ENCODE peak calls at places on chromosomes 3 and 15, in five cellular contexts. P is kidney, U is thoracic aorta, B is HL-60, L is uterus. Q is an unnamed sample.

GRCh38 chr3:156339491-156339890 is 215.4 kb downstream of the SSR3 start:
- DNase-seq in P (no peak), U (no peak), B (no peak), L (no peak), Q (no peak)

GRCh38 chr3:161038725-161039124 is 66.4 kb downstream of the B3GALNT1 start:
- DNase-seq in P (no peak), U (no peak), B (no peak), L (no peak), Q (no peak)

GRCh38 chr3:124695369-124695768 is 34.9 kb upstream of the UMPS start:
- DNase-seq in P (no peak), U (no peak), B (no peak), L (no peak), Q (no peak)

GRCh38 chr3:175564335-175564734 is 705.2 kb downstream of the NAALADL2 start:
- DNase-seq in P (no peak), U (no peak), B (no peak), L (no peak), Q (no peak)

GRCh38 chr3:128561504-128561903 is 68.5 kb upstream of the GATA2 start:
- DNase-seq in P (no peak), U (no peak), B (no peak), L (no peak), Q (no peak)

GRCh38 chr3:67384790-67385397 is 269.5 kb downstream of the SUCLG2 start:
- DNase-seq in P (no peak), U (no peak), B (peak; percentile 6), L (no peak), Q (peak; percentile 79)

GRCh38 chr3:194836676-194837075 is 151.0 kb downstream of the FAM43A start:
- DNase-seq in P (no peak), U (no peak), B (no peak), L (no peak), Q (no peak)

GRCh38 chr3:66378256-66378655 is 122.6 kb downstream of the LRIG1 start:
- DNase-seq in P (no peak), U (no peak), B (no peak), L (no peak), Q (no peak)

GRCh38 chr3:158679547-158680000 is 7.1 kb upstream of the LXN start:
- DNase-seq in P (no peak), U (no peak), B (no peak), L (no peak), Q (no peak)

GRCh38 chr15:45919806-45920205 is 285.0 kb downstream of the SQOR start:
- DNase-seq in P (no peak), U (no peak), B (no peak), L (no peak), Q (no peak)

GRCh38 chr15:31275331-31276262 is 51.0 kb upstream of the KLF13 start:
- DNase-seq in P (peak; percentile 46), U (no peak), B (no peak), L (peak; percentile 13), Q (peak; percentile 59)

GRCh38 chr3:97896547-97896946 is 74.7 kb downstream of the CRYBG3 start:
- DNase-seq in P (no peak), U (no peak), B (no peak), L (no peak), Q (no peak)

GRCh38 chr15:22888120-22888859 is 49.8 kb downstream of the NIPA2 start:
- DNase-seq in P (no peak), U (no peak), B (no peak), L (no peak), Q (no peak)

GRCh38 chr15:54345827-54346226 is 367.6 kb downstream of the UNC13C start:
- DNase-seq in P (no peak), U (no peak), B (no peak), L (no peak), Q (no peak)

GRCh38 chr3:46094506-46094905 is 67.2 kb upstream of the XCR1 start:
- DNase-seq in P (no peak), U (no peak), B (no peak), L (no peak), Q (no peak)

GRCh38 chr3:51389423-51390183 is 1.5 kb upstream of the RBM15B start:
- DNase-seq in P (peak; percentile 78), U (no peak), B (no peak), L (no peak), Q (peak; percentile 84)

GRCh38 chr3:120352017-120352416 is 2.9 kb upstream of the LRRC58 start:
- DNase-seq in P (no peak), U (no peak), B (no peak), L (no peak), Q (no peak)

GRCh38 chr15:93985173-93985572 is 246.2 kb upstream of the MCTP2 start:
- DNase-seq in P (no peak), U (no peak), B (no peak), L (no peak), Q (no peak)

GRCh38 chr3:50155891-50156290 is 767 bp downstream of the SEMA3F start:
- DNase-seq in P (no peak), U (no peak), B (no peak), L (no peak), Q (no peak)

GRCh38 chr3:142028174-142028833 is 121.0 kb downstream of the TFDP2 start:
- DNase-seq in P (no peak), U (no peak), B (peak; percentile 56), L (peak; percentile 34), Q (no peak)
- H3K27ac ChIP-seq in P (peak overlapping the region; percentile 66), U (no peak overlapping the region), B (peak overlapping the region; percentile 77), L (peak overlapping the region; percentile 55), Q (peak overlapping the region; percentile 61)

GRCh38 chr15:79091204-79091867 is 756 bp upstream of the RASGRF1 start:
- DNase-seq in P (no peak), U (no peak), B (no peak), L (no peak), Q (no peak)

GRCh38 chr15:79090487-79091203 is at the start of gene RASGRF1:
- DNase-seq in P (no peak), U (no peak), B (no peak), L (no peak), Q (no peak)

GRCh38 chr15:79089890-79090486 is 592 bp downstream of the RASGRF1 start:
- DNase-seq in P (no peak), U (no peak), B (no peak), L (no peak), Q (no peak)

GRCh38 chr15:79088426-79089205 is 2.0 kb downstream of the RASGRF1 start:
- DNase-seq in P (no peak), U (no peak), B (no peak), L (no peak), Q (no peak)

GRCh38 chr15:79089331-79089889 is 1.2 kb downstream of the RASGRF1 start:
- DNase-seq in P (no peak), U (no peak), B (no peak), L (no peak), Q (no peak)
- H3K4me3 ChIP-seq in P (no peak overlapping the region), U (no peak overlapping the region), B (no peak overlapping the region), L (no peak overlapping the region), Q (no peak overlapping the region)

DNA sequence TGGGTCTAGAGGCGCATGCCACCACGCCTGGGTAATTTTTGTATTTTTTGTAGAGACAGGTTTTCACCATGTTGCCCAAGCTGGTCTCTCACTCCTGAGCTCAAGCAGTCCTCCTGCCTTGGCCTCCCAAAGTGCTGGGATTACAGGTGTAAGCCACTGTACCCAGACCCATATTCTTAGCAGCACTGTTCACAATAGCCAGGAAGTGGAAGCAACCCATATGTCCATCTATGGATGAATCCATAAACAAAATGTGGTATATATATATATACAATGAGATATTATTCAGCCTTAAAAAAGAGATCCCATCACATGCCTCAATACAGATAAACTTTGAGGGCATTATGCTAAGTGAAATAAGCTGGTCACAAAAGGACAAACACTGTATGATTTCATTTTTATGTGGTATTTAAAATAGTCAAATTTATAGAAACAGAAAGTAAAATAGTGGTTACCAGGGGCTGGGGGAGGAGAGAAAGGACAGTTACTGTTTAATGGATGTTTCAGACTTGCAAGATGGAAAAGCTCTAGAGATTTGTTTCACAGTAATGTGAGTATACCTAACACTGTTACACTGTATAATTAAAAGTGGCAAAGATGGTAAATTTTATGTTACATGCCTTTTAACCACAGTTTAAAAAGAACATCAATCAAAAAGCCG is 35.7 kb upstream of the GRAMD1C start:
- DNase-seq in P (no peak), U (no peak), B (no peak), L (no peak), Q (no peak)
- H3K27ac ChIP-seq in P (no peak overlapping the region), U (no peak overlapping the region), B (no peak overlapping the region), L (no peak overlapping the region), Q (no peak overlapping the region)

DNA sequence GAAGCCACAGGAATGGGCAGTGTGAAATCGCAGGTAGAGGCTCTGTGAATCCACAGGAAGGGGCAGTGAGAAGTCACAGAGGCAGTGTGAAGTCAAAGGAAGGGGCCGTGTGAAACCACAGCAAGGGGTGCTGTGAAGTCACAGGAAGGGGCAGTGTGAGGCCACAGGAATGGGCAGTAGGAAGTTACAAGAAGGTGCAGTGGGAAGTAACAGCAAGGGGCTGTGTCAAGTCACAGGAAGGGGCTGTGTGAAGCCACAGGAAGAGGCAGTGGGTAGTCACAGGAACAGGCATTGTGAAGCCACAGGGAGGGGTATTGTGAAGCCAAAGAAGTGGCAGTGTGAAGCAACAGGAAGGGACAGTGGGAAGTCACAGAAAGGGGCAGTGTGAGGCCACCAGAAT is 34.1 kb downstream of the GASK1A start:
- DNase-seq in P (no peak), U (no peak), B (no peak), L (no peak), Q (no peak)
- H3K4me3 ChIP-seq in P (no peak overlapping the region), U (no peak overlapping the region), B (no peak overlapping the region), L (no peak overlapping the region), Q (no peak overlapping the region)

Q was measured in spleen.